ENCODE peak calls at places on chromosomes 2 and 18, in nine cellular contexts. One of them, this sample, is unnamed.

GRCh38 chr2:70685771-70686171 is 82.2 kb downstream of the ADD2 start:
- DNase-seq in endodermal cell: peak; percentile 37
- DNase-seq in psoas muscle: no peak
- DNase-seq in dorsolateral prefrontal cortex: peak; percentile 69
- DNase-seq in AG04449: no peak
- DNase-seq in tibial nerve: no peak
- DNase-seq in choroid plexus epithelial cell: no peak
- DNase-seq in HFF-Myc: no peak
- DNase-seq in HCT116: no peak
- DNase-seq in this sample: peak; percentile 89

GRCh38 chr2:119024152-119024551 is 82.2 kb downstream of the MARCO start:
- DNase-seq in endodermal cell: peak; percentile 35
- DNase-seq in psoas muscle: no peak
- DNase-seq in dorsolateral prefrontal cortex: peak; percentile 33
- DNase-seq in AG04449: no peak
- DNase-seq in tibial nerve: no peak
- DNase-seq in choroid plexus epithelial cell: no peak
- DNase-seq in HFF-Myc: no peak
- DNase-seq in HCT116: no peak
- DNase-seq in this sample: no peak

GRCh38 chr18:48833701-48834394 is 116.9 kb downstream of the SMAD7 start:
- DNase-seq in endodermal cell: peak; percentile 38
- DNase-seq in psoas muscle: peak; percentile 38
- DNase-seq in dorsolateral prefrontal cortex: peak; percentile 35
- DNase-seq in AG04449: no peak
- DNase-seq in tibial nerve: no peak
- DNase-seq in choroid plexus epithelial cell: no peak
- DNase-seq in HFF-Myc: no peak
- DNase-seq in HCT116: no peak
- DNase-seq in this sample: peak; percentile 1

GRCh38 chr2:135056790-135057189 is 4.7 kb downstream of the RAB3GAP1 start:
- DNase-seq in endodermal cell: no peak
- DNase-seq in psoas muscle: no peak
- DNase-seq in dorsolateral prefrontal cortex: no peak
- DNase-seq in AG04449: no peak
- DNase-seq in tibial nerve: no peak
- DNase-seq in choroid plexus epithelial cell: peak; percentile 48
- DNase-seq in HFF-Myc: no peak
- DNase-seq in HCT116: peak; percentile 12
- DNase-seq in this sample: no peak

GRCh38 chr18:11817229-11817628 is 34.0 kb upstream of the CHMP1B start:
- DNase-seq in endodermal cell: no peak
- DNase-seq in psoas muscle: no peak
- DNase-seq in dorsolateral prefrontal cortex: no peak
- DNase-seq in AG04449: no peak
- DNase-seq in tibial nerve: no peak
- DNase-seq in choroid plexus epithelial cell: no peak
- DNase-seq in HFF-Myc: no peak
- DNase-seq in HCT116: no peak
- DNase-seq in this sample: no peak

GRCh38 chr18:21934766-21935015 is 194.1 kb downstream of the MIB1 start:
- DNase-seq in endodermal cell: no peak
- DNase-seq in psoas muscle: no peak
- DNase-seq in dorsolateral prefrontal cortex: no peak
- DNase-seq in AG04449: no peak
- DNase-seq in tibial nerve: no peak
- DNase-seq in choroid plexus epithelial cell: no peak
- DNase-seq in HFF-Myc: no peak
- DNase-seq in HCT116: no peak
- DNase-seq in this sample: no peak

GRCh38 chr2:14565666-14566065 is 66.9 kb upstream of the LRATD1 start:
- DNase-seq in endodermal cell: no peak
- DNase-seq in psoas muscle: no peak
- DNase-seq in dorsolateral prefrontal cortex: no peak
- DNase-seq in AG04449: no peak
- DNase-seq in tibial nerve: no peak
- DNase-seq in choroid plexus epithelial cell: no peak
- DNase-seq in HFF-Myc: no peak
- DNase-seq in HCT116: no peak
- DNase-seq in this sample: no peak

GRCh38 chr2:96839288-96839874 is 4.4 kb downstream of the ANKRD23 start:
- DNase-seq in endodermal cell: peak; percentile 71
- DNase-seq in psoas muscle: peak; percentile 75
- DNase-seq in dorsolateral prefrontal cortex: no peak
- DNase-seq in AG04449: no peak
- DNase-seq in tibial nerve: no peak
- DNase-seq in choroid plexus epithelial cell: no peak
- DNase-seq in HFF-Myc: no peak
- DNase-seq in HCT116: no peak
- DNase-seq in this sample: no peak

GRCh38 chr18:40938615-40939014 is 1016.4 kb upstream of the PIK3C3 start:
- DNase-seq in endodermal cell: no peak
- DNase-seq in psoas muscle: no peak
- DNase-seq in dorsolateral prefrontal cortex: no peak
- DNase-seq in AG04449: no peak
- DNase-seq in tibial nerve: no peak
- DNase-seq in choroid plexus epithelial cell: no peak
- DNase-seq in HFF-Myc: no peak
- DNase-seq in HCT116: no peak
- DNase-seq in this sample: no peak

GRCh38 chr18:40932862-40933261 is 1022.2 kb upstream of the PIK3C3 start:
- DNase-seq in endodermal cell: no peak
- DNase-seq in psoas muscle: no peak
- DNase-seq in dorsolateral prefrontal cortex: no peak
- DNase-seq in AG04449: no peak
- DNase-seq in tibial nerve: no peak
- DNase-seq in choroid plexus epithelial cell: no peak
- DNase-seq in HFF-Myc: no peak
- DNase-seq in HCT116: no peak
- DNase-seq in this sample: no peak

GRCh38 chr18:40939636-40940035 is 1015.4 kb upstream of the PIK3C3 start:
- DNase-seq in endodermal cell: no peak
- DNase-seq in psoas muscle: no peak
- DNase-seq in dorsolateral prefrontal cortex: no peak
- DNase-seq in AG04449: no peak
- DNase-seq in tibial nerve: no peak
- DNase-seq in choroid plexus epithelial cell: no peak
- DNase-seq in HFF-Myc: no peak
- DNase-seq in HCT116: no peak
- DNase-seq in this sample: no peak

GRCh38 chr18:40937386-40937785 is 1017.6 kb upstream of the PIK3C3 start:
- DNase-seq in endodermal cell: no peak
- DNase-seq in psoas muscle: no peak
- DNase-seq in dorsolateral prefrontal cortex: no peak
- DNase-seq in AG04449: no peak
- DNase-seq in tibial nerve: no peak
- DNase-seq in choroid plexus epithelial cell: peak; percentile 35
- DNase-seq in HFF-Myc: no peak
- DNase-seq in HCT116: no peak
- DNase-seq in this sample: no peak

DNA sequence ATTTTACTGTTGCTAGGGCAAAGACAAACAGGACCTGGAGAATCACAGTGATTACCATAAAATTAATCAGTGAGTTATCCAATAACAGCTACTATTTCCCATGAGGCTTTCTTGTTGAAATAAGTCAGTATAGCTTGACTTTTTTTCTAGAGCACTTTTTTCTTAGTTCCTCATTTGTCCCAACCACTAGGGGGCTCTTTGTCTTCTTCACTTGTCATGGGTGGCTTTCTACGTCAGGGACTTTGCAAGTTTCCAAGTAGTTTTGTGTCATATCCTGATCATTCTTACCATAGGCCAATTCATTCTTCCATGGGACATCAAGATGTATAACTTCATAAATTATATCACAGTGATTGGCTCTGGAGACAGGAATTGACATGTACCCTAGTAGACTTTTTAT is 1019.6 kb upstream of the PIK3C3 start:
- DNase-seq in endodermal cell: no peak
- DNase-seq in psoas muscle: no peak
- DNase-seq in dorsolateral prefrontal cortex: no peak
- DNase-seq in AG04449: no peak
- DNase-seq in tibial nerve: no peak
- DNase-seq in choroid plexus epithelial cell: peak; percentile 55
- DNase-seq in HFF-Myc: peak; percentile 10
- DNase-seq in HCT116: no peak
- DNase-seq in this sample: no peak
- TF ChIP-seq CTCF in endodermal cell: peak; percentile 84
- TF ChIP-seq CTCF in psoas muscle: no peak
- TF ChIP-seq CTCF in dorsolateral prefrontal cortex: peak; percentile 27
- TF ChIP-seq CTCF in AG04449: no peak
- TF ChIP-seq CTCF in tibial nerve: no peak
- TF ChIP-seq CTCF in choroid plexus epithelial cell: peak; percentile 66
- TF ChIP-seq CTCF in HFF-Myc: peak; percentile 42
- TF ChIP-seq CTCF in HCT116: peak; percentile 36
- TF ChIP-seq CTCF in this sample: peak; percentile 50

GRCh38 chr2:218127929-218128455 is 2.2 kb downstream of the CXCR2 start:
- DNase-seq in endodermal cell: no peak
- DNase-seq in psoas muscle: no peak
- DNase-seq in dorsolateral prefrontal cortex: no peak
- DNase-seq in AG04449: no peak
- DNase-seq in tibial nerve: no peak
- DNase-seq in choroid plexus epithelial cell: no peak
- DNase-seq in HFF-Myc: no peak
- DNase-seq in HCT116: no peak
- DNase-seq in this sample: no peak

GRCh38 chr2:218123986-218124385 is 1.8 kb upstream of the CXCR2 start:
- DNase-seq in endodermal cell: no peak
- DNase-seq in psoas muscle: no peak
- DNase-seq in dorsolateral prefrontal cortex: no peak
- DNase-seq in AG04449: no peak
- DNase-seq in tibial nerve: no peak
- DNase-seq in choroid plexus epithelial cell: peak; percentile 57
- DNase-seq in HFF-Myc: no peak
- DNase-seq in HCT116: no peak
- DNase-seq in this sample: no peak

GRCh38 chr2:218128781-218129478 is 3.1 kb downstream of the CXCR2 start:
- DNase-seq in endodermal cell: no peak
- DNase-seq in psoas muscle: no peak
- DNase-seq in dorsolateral prefrontal cortex: no peak
- DNase-seq in AG04449: no peak
- DNase-seq in tibial nerve: no peak
- DNase-seq in choroid plexus epithelial cell: no peak
- DNase-seq in HFF-Myc: no peak
- DNase-seq in HCT116: no peak
- DNase-seq in this sample: no peak

GRCh38 chr2:218125095-218125494 is 733 bp upstream of the CXCR2 start:
- DNase-seq in endodermal cell: no peak
- DNase-seq in psoas muscle: no peak
- DNase-seq in dorsolateral prefrontal cortex: no peak
- DNase-seq in AG04449: no peak
- DNase-seq in tibial nerve: no peak
- DNase-seq in choroid plexus epithelial cell: peak; percentile 10
- DNase-seq in HFF-Myc: no peak
- DNase-seq in HCT116: no peak
- DNase-seq in this sample: no peak

DNA sequence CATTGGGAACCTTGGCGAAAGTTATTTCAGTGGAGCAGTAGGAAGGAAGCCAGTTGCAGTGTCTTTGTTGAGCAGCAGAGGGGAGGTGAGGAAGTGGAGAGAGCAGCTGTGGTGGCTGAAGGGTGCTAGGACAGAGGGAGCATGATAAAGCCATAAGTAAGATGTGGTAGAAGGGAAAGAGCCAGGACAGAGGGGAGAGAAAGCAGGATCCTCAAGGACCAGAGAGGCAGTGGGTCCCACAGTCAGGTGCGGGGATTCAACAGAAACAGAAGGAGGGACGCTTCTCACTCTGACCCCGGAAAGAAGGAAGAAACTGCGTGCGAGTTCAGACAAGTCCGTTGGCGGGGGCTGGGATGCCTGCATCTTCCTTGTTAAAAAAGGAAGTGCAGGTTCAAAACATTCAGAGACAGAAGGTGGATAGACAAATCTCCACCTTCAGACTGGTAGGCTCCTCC is at the start of gene CXCR2:
- DNase-seq in endodermal cell: peak; percentile 49
- DNase-seq in psoas muscle: no peak
- DNase-seq in dorsolateral prefrontal cortex: no peak
- DNase-seq in AG04449: no peak
- DNase-seq in tibial nerve: no peak
- DNase-seq in choroid plexus epithelial cell: no peak
- DNase-seq in HFF-Myc: no peak
- DNase-seq in HCT116: no peak
- DNase-seq in this sample: no peak
- H3K4me3 ChIP-seq in endodermal cell: no peak within 1 kb of the TSS
- H3K4me3 ChIP-seq in psoas muscle: no peak within 1 kb of the TSS
- H3K4me3 ChIP-seq in dorsolateral prefrontal cortex: no peak within 1 kb of the TSS
- H3K4me3 ChIP-seq in AG04449: no peak within 1 kb of the TSS
- H3K4me3 ChIP-seq in tibial nerve: no peak within 1 kb of the TSS
- H3K4me3 ChIP-seq in choroid plexus epithelial cell: no peak within 1 kb of the TSS
- H3K4me3 ChIP-seq in HFF-Myc: no peak within 1 kb of the TSS
- H3K4me3 ChIP-seq in HCT116: no peak within 1 kb of the TSS
- H3K4me3 ChIP-seq in this sample: no peak within 1 kb of the TSS

DNA sequence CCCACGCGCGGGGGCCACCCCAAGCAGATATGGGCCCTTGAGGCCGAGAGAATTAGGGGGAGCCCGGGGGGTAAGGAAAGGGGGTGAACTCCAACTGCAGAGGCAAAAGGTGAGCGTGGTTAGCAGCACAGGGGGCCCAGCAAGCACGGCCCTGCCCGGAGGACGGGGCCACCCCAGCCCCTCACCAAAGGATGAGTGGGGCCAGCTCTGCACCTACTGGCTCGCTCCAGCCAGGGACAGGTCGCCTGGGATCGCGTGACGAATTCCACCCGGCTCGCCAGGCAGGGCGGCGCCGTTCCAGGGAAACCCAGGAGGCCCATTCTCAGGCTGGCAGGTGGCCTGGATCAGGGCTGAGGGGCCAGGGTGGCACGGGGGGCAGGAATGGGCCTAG is 38.6 kb downstream of the BIN1 start:
- DNase-seq in endodermal cell: no peak
- DNase-seq in psoas muscle: peak; percentile 83
- DNase-seq in dorsolateral prefrontal cortex: no peak
- DNase-seq in AG04449: no peak
- DNase-seq in tibial nerve: no peak
- DNase-seq in choroid plexus epithelial cell: no peak
- DNase-seq in HFF-Myc: no peak
- DNase-seq in HCT116: no peak
- DNase-seq in this sample: no peak
- TF ChIP-seq CTCF in endodermal cell: no peak
- TF ChIP-seq CTCF in psoas muscle: no peak
- TF ChIP-seq CTCF in dorsolateral prefrontal cortex: no peak
- TF ChIP-seq CTCF in AG04449: no peak
- TF ChIP-seq CTCF in tibial nerve: no peak
- TF ChIP-seq CTCF in choroid plexus epithelial cell: no peak
- TF ChIP-seq CTCF in HFF-Myc: no peak
- TF ChIP-seq CTCF in HCT116: no peak
- TF ChIP-seq CTCF in this sample: no peak

GRCh38 chr2:171317492-171318125 is 116.2 kb downstream of the METTL8 start:
- DNase-seq in endodermal cell: peak; percentile 55
- DNase-seq in psoas muscle: no peak
- DNase-seq in dorsolateral prefrontal cortex: no peak
- DNase-seq in AG04449: no peak
- DNase-seq in tibial nerve: no peak
- DNase-seq in choroid plexus epithelial cell: peak; percentile 47
- DNase-seq in HFF-Myc: no peak
- DNase-seq in HCT116: no peak
- DNase-seq in this sample: no peak

GRCh38 chr2:171316220-171316619 is 117.6 kb downstream of the METTL8 start:
- DNase-seq in endodermal cell: peak; percentile 78
- DNase-seq in psoas muscle: no peak
- DNase-seq in dorsolateral prefrontal cortex: no peak
- DNase-seq in AG04449: no peak
- DNase-seq in tibial nerve: no peak
- DNase-seq in choroid plexus epithelial cell: no peak
- DNase-seq in HFF-Myc: no peak
- DNase-seq in HCT116: no peak
- DNase-seq in this sample: peak; percentile 54

GRCh38 chr2:171318463-171318934 is 115.3 kb downstream of the METTL8 start:
- DNase-seq in endodermal cell: peak; percentile 76
- DNase-seq in psoas muscle: no peak
- DNase-seq in dorsolateral prefrontal cortex: peak; percentile 81
- DNase-seq in AG04449: no peak
- DNase-seq in tibial nerve: no peak
- DNase-seq in choroid plexus epithelial cell: no peak
- DNase-seq in HFF-Myc: no peak
- DNase-seq in HCT116: no peak
- DNase-seq in this sample: no peak

GRCh38 chr2:171315781-171316180 is 118.0 kb downstream of the METTL8 start:
- DNase-seq in endodermal cell: no peak
- DNase-seq in psoas muscle: no peak
- DNase-seq in dorsolateral prefrontal cortex: no peak
- DNase-seq in AG04449: no peak
- DNase-seq in tibial nerve: no peak
- DNase-seq in choroid plexus epithelial cell: no peak
- DNase-seq in HFF-Myc: no peak
- DNase-seq in HCT116: no peak
- DNase-seq in this sample: no peak

GRCh38 chr2:171316755-171317337 is 116.9 kb downstream of the METTL8 start:
- DNase-seq in endodermal cell: peak; percentile 79
- DNase-seq in psoas muscle: no peak
- DNase-seq in dorsolateral prefrontal cortex: no peak
- DNase-seq in AG04449: no peak
- DNase-seq in tibial nerve: no peak
- DNase-seq in choroid plexus epithelial cell: no peak
- DNase-seq in HFF-Myc: no peak
- DNase-seq in HCT116: no peak
- DNase-seq in this sample: no peak
- H3K4me3 ChIP-seq in endodermal cell: no peak overlapping the region
- H3K4me3 ChIP-seq in psoas muscle: no peak overlapping the region
- H3K4me3 ChIP-seq in dorsolateral prefrontal cortex: no peak overlapping the region
- H3K4me3 ChIP-seq in AG04449: no peak overlapping the region
- H3K4me3 ChIP-seq in tibial nerve: no peak overlapping the region
- H3K4me3 ChIP-seq in choroid plexus epithelial cell: no peak overlapping the region
- H3K4me3 ChIP-seq in HFF-Myc: no peak overlapping the region
- H3K4me3 ChIP-seq in HCT116: no peak overlapping the region
- H3K4me3 ChIP-seq in this sample: no peak overlapping the region